ENCODE peak calls at places on chromosomes 13 and 19, in four cellular contexts. K is neural progenitor cell, W is ascending aorta, E is kidney epithelial cell. Z is an unnamed sample.

GRCh38 chr19:46745521-46746280 is at the start of gene FKRP:
- DNase-seq in K (peak), W (no peak), E (no peak), Z (no peak)

GRCh38 chr19:8399681-8400188 is 9.6 kb downstream of the RAB11B start:
- DNase-seq in K (no peak), W (no peak), E (no peak), Z (no peak)

GRCh38 chr19:46000497-46001246 is 5.4 kb downstream of the CCDC61 start:
- DNase-seq in W (no peak), E (no peak), K (peak), Z (no peak)

GRCh38 chr19:49347835-49348234 is 12.6 kb downstream of the CD37 start:
- DNase-seq in W (no peak), E (no peak), K (peak), Z (no peak)

GRCh38 chr19:49340865-49341718 is 5.9 kb downstream of the CD37 start:
- DNase-seq in W (no peak), K (no peak), E (no peak), Z (no peak)

GRCh38 chr19:48991823-48992570 is 1.1 kb downstream of the GYS1 start:
- DNase-seq in E (peak), W (no peak), K (peak), Z (no peak)

GRCh38 chr19:17240855-17241399 is 4.8 kb downstream of the NR2F6 start:
- DNase-seq in E (no peak), K (no peak), W (no peak), Z (no peak)

GRCh38 chr13:76638160-76638559 is 248.0 kb downstream of the KCTD12 start:
- DNase-seq in E (no peak), W (no peak), K (no peak), Z (no peak)

GRCh38 chr19:46515879-46516350 is 20.2 kb upstream of the PNMA8B start:
- DNase-seq in W (no peak), K (peak), E (no peak), Z (no peak)

GRCh38 chr13:96817336-96817941 is 176.8 kb downstream of the OXGR1 start:
- DNase-seq in E (peak), W (no peak), K (peak), Z (no peak)

GRCh38 chr19:29517412-29517811 is 8.4 kb upstream of the VSTM2B start:
- DNase-seq in W (no peak), E (no peak), K (no peak), Z (no peak)

GRCh38 chr13:30735025-30735967 is at the start of gene ALOX5AP:
- DNase-seq in K (no peak), W (no peak), E (no peak), Z (no peak)

GRCh38 chr13:76723551-76724232 is 162.5 kb downstream of the KCTD12 start:
- DNase-seq in K (peak), E (peak), W (no peak), Z (no peak)

GRCh38 chr19:47352095-47352494 is 3.0 kb downstream of the DHX34 start:
- DNase-seq in W (no peak), E (no peak), K (no peak), Z (no peak)

GRCh38 chr19:5711025-5711424 is 8.9 kb downstream of the LONP1 start:
- DNase-seq in W (no peak), K (no peak), E (no peak), Z (no peak)

GRCh38 chr19:44641460-44641859 is 2.2 kb upstream of the PVR start:
- DNase-seq in W (no peak), E (no peak), K (no peak), Z (no peak)

GRCh38 chr13:39159393-39159792 is 121.1 kb downstream of the NHLRC3 start:
- DNase-seq in K (no peak), W (no peak), E (no peak), Z (no peak)

GRCh38 chr13:111337206-111337605 is 16.8 kb downstream of the TEX29 start:
- DNase-seq in W (no peak), K (no peak), E (peak), Z (no peak)

GRCh38 chr19:52566121-52566520 is 4.0 kb upstream of the ZNF701 start:
- DNase-seq in K (no peak), W (no peak), E (no peak), Z (no peak)

GRCh38 chr13:27621366-27622101 is at the start of gene POLR1D:
- DNase-seq in E (no peak), W (peak), K (peak), Z (peak)

GRCh38 chr13:34391071-34391470 is 551.0 kb upstream of the NBEA start:
- DNase-seq in E (peak), W (no peak), K (no peak), Z (no peak)

GRCh38 chr19:45569619-45570421 is 14.8 kb downstream of the OPA3 start:
- DNase-seq in K (peak), W (no peak), E (no peak), Z (no peak)

GRCh38 chr13:35649162-35649561 is 172.7 kb upstream of the MAB21L1 start:
- DNase-seq in W (no peak), K (no peak), E (no peak), Z (no peak)

DNA sequence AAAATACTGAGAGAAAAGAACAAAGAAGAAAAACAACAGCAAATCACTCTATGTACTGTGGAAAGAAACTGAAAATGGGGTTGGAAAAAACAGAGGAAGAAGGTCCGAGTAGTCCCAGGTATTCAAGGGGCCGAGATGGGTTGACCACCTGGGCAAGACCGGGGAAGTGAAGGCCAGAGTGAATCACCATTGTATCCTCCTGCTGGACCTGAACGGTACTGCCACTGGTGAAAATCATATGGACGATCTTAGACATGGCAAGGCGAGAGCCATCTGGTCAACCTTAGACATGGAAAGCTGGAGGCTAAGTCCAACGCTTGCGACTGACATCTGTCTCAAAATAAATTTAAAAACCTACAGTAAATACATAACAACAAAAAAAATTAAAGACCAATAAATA is 44.4 kb upstream of the ZNF91 start:
- DNase-seq in K (no peak), E (no peak), W (no peak), Z (no peak)
- TF ChIP-seq CTCF in K (no peak), E (no peak), W (no peak), Z (peak)

GRCh38 chr19:30785728-30786127 is 413.5 kb downstream of the ZNF536 start:
- DNase-seq in E (no peak), W (no peak), K (no peak), Z (no peak)
- TF ChIP-seq CTCF in E (no peak), W (no peak), K (peak), Z (no peak)

DNA sequence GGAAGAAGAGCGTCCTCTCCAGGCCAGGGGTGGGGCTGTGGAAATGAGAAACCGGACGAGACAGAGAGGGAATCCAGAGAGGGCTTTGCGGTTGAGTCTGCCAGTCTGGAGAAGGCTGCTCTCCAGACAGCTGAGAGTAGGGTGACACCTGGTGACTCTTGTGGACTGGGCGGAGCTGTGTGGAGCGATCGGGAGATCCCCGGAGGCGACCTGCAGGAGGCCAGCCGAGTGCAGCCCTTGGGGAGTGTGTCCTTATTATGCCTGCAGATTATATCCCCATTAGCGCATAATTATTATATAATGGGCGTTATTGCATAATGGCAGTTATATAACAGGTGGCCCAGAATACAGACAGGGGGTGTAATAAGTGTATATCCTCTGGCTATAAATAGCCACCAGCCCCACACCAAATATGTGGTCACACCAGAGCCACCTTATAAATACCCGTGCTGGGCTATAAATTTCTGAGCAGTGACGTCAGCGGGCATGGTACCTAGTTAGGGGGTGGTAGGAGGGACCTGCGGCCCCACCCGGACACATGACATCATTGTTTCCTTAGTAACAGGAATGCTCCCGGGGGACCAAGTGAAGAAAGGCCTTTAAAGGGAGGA is 41.2 kb downstream of the NFIX start:
- DNase-seq in W (no peak), E (no peak), K (no peak), Z (no peak)
- TF ChIP-seq CTCF in W (peak), E (no peak), K (peak), Z (no peak)

GRCh38 chr19:53659292-53659691 is 27.5 kb downstream of the DPRX start:
- DNase-seq in K (peak), W (no peak), E (no peak), Z (peak)
- TF ChIP-seq CTCF in K (peak), W (no peak), E (no peak), Z (no peak)

GRCh38 chr19:39310558-39311311 is 9.9 kb downstream of the LRFN1 start:
- DNase-seq in K (peak), W (no peak), E (no peak), Z (no peak)

GRCh38 chr19:39307233-39307821 is 11.1 kb downstream of the IFNL1 start:
- DNase-seq in E (no peak), K (peak), W (no peak), Z (peak)

GRCh38 chr19:39308531-39309304 is 11.9 kb downstream of the LRFN1 start:
- DNase-seq in W (no peak), E (no peak), K (peak), Z (no peak)

GRCh38 chr19:39306075-39306474 is 9.9 kb downstream of the IFNL1 start:
- DNase-seq in E (no peak), K (no peak), W (no peak), Z (no peak)

GRCh38 chr19:39307822-39308530 is 11.8 kb downstream of the IFNL1 start:
- DNase-seq in K (peak), E (no peak), W (no peak), Z (no peak)
- TF ChIP-seq CTCF in K (peak), E (no peak), W (no peak), Z (no peak)